ENCODE peak calls at places on chromosomes 13 and 19, in five cellular contexts. M is cardiac muscle cell, H is heart right ventricle, D is astrocyte of the spinal cord, W is HL-60. J is an unnamed sample.

GRCh38 chr13:105778196-105778595 is 757.3 kb downstream of the EFNB2 start:
- DNase-seq in W (no peak), D (peak), H (no peak), M (no peak), J (no peak)

GRCh38 chr19:49468199-49468598 is 5.8 kb upstream of the FLT3LG start:
- DNase-seq in W (no peak), D (no peak), H (no peak), M (no peak), J (no peak)

GRCh38 chr13:51665456-51665855 is 81.2 kb downstream of the WDFY2 start:
- DNase-seq in W (no peak), D (no peak), H (no peak), M (no peak), J (no peak)

GRCh38 chr13:109146912-109147624 is 517.7 kb downstream of the MYO16 start:
- DNase-seq in M (no peak), H (no peak), W (no peak), D (peak), J (no peak)

GRCh38 chr19:17555929-17556813 is 722 bp downstream of the COLGALT1 start:
- DNase-seq in W (peak), H (peak), D (peak), M (peak), J (no peak)

GRCh38 chr19:5001547-5002131 is 32.7 kb downstream of the KDM4B start:
- DNase-seq in W (peak), M (no peak), D (peak), H (no peak), J (no peak)

GRCh38 chr19:15299568-15300409 is 32.5 kb downstream of the BRD4 start:
- DNase-seq in M (no peak), H (no peak), W (no peak), D (peak), J (no peak)

GRCh38 chr13:74732736-74733135 is 598.5 kb upstream of the KLF12 start:
- DNase-seq in W (no peak), H (no peak), D (no peak), M (no peak), J (no peak)

GRCh38 chr13:93534181-93534700 is 307.6 kb downstream of the GPC6 start:
- DNase-seq in H (no peak), W (no peak), M (no peak), D (no peak), J (no peak)

GRCh38 chr19:47351545-47351944 is 2.4 kb downstream of the DHX34 start:
- DNase-seq in D (peak), W (no peak), M (peak), H (no peak), J (no peak)

GRCh38 chr13:99496322-99497142 is 4.7 kb upstream of the TM9SF2 start:
- DNase-seq in H (peak), W (peak), M (no peak), D (no peak), J (peak)

GRCh38 chr13:113192902-113193301 is 15.6 kb downstream of the PCID2 start:
- DNase-seq in M (no peak), H (no peak), D (peak), W (no peak), J (no peak)

GRCh38 chr19:20858218-20858617 is 64.8 kb upstream of the ZNF85 start:
- DNase-seq in M (no peak), W (no peak), H (no peak), D (no peak), J (no peak)

GRCh38 chr19:11699931-11700794 is 38.6 kb downstream of the ZNF823 start:
- DNase-seq in H (no peak), D (peak), W (peak), M (peak), J (no peak)

GRCh38 chr19:53182202-53182601 is 11.0 kb downstream of the ZNF665 start:
- DNase-seq in M (no peak), H (no peak), D (peak), W (no peak), J (no peak)

GRCh38 chr19:52896431-52897148 is 845 bp downstream of the ZNF320 start:
- DNase-seq in D (peak), H (peak), M (peak), W (no peak), J (no peak)

GRCh38 chr13:99078014-99078771 is 100.3 kb upstream of the DOCK9 start:
- DNase-seq in M (no peak), D (no peak), H (no peak), W (no peak), J (no peak)

GRCh38 chr19:16405091-16405490 is 66.7 kb downstream of the EPS15L1 start:
- DNase-seq in W (no peak), H (no peak), D (no peak), M (no peak), J (no peak)

GRCh38 chr19:46984077-46985010 is 35.3 kb upstream of the NPAS1 start:
- DNase-seq in D (no peak), W (no peak), H (no peak), M (peak), J (no peak)

GRCh38 chr13:20528451-20528850 is 2.8 kb upstream of the CRYL1 start:
- DNase-seq in W (peak), H (no peak), M (no peak), D (no peak), J (no peak)

GRCh38 chr13:39036212-39036611 is 1.7 kb downstream of the PROSER1 start:
- DNase-seq in D (peak), W (peak), M (peak), H (no peak), J (no peak)

GRCh38 chr13:97986841-97987240 is 33.4 kb downstream of the IPO5 start:
- DNase-seq in D (no peak), M (no peak), H (no peak), W (peak), J (peak)

GRCh38 chr19:34474233-34474989 is 7.1 kb upstream of the WTIP start:
- DNase-seq in W (no peak), M (no peak), D (no peak), H (no peak), J (no peak)

GRCh38 chr19:1629256-1629808 is 23.1 kb downstream of the TCF3 start:
- DNase-seq in M (no peak), D (no peak), W (no peak), H (no peak), J (no peak)

GRCh38 chr19:39263912-39264305 is 4.3 kb upstream of the IFNL2 start:
- DNase-seq in W (no peak), M (no peak), H (no peak), D (no peak), J (no peak)

GRCh38 chr19:48656840-48657474 is 11.0 kb upstream of the CA11 start:
- DNase-seq in M (no peak), D (peak), W (no peak), H (no peak), J (no peak)

GRCh38 chr19:51448011-51448744 is 10.1 kb downstream of the SIGLEC8 start:
- DNase-seq in W (no peak), H (no peak), D (no peak), M (no peak), J (no peak)

GRCh38 chr19:40165362-40165937 is 25.8 kb upstream of the MAP3K10 start:
- DNase-seq in D (peak), H (peak), W (peak), M (peak), J (no peak)

GRCh38 chr19:40271706-40272105 is 13.4 kb downstream of the AKT2 start:
- DNase-seq in D (no peak), W (no peak), H (no peak), M (no peak), J (no peak)

GRCh38 chr19:41709951-41710645 is 1.7 kb downstream of the CEACAM5 start:
- DNase-seq in M (no peak), H (no peak), W (no peak), D (no peak), J (no peak)

GRCh38 chr19:41711376-41712261 is 3.2 kb downstream of the CEACAM5 start:
- DNase-seq in M (no peak), W (no peak), H (no peak), D (no peak), J (no peak)

GRCh38 chr19:41720103-41720502 is 11.7 kb downstream of the CEACAM5 start:
- DNase-seq in H (no peak), D (no peak), W (no peak), M (no peak), J (no peak)

GRCh38 chr19:41718761-41719160 is 10.3 kb downstream of the CEACAM5 start:
- DNase-seq in H (no peak), M (no peak), W (no peak), D (no peak), J (no peak)

DNA sequence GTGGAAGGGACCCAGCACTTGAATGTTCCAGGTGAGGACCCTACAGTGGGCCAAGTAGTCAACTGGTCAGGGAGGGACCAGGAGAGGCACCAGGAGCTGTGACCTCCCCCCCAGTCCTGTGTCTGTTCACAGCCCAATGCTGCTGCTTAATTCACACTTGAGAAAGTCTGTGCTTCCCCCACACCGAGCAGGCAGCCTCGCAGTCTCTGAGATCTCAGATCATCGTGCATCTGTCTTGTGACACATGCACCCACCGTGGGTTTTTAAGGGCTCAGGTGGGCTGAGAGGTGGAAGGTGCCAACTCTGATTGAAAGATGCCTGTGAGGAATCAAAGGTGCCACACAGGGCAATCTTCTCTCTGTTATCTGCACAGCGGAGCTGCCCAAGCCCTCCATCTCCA is 6.2 kb downstream of the CEACAM5 start:
- DNase-seq in D (no peak), W (no peak), H (no peak), M (no peak), J (no peak)
- TF ChIP-seq CTCF in D (no peak), W (no peak), H (no peak), M (no peak), J (no peak)

GRCh38 chr13:33610471-33611015 is 207.4 kb upstream of the RFC3 start:
- DNase-seq in W (no peak), D (peak), H (peak), M (no peak), J (no peak)
- H3K4me3 ChIP-seq in W (no peak), D (peak), H (peak), M (no peak), J (no peak)

GRCh38 chr19:23437901-23438300 is 42.6 kb upstream of the ZNF91 start:
- DNase-seq in D (no peak), W (no peak), M (no peak), H (no peak), J (no peak)

GRCh38 chr19:23436944-23437343 is 41.7 kb upstream of the ZNF91 start:
- DNase-seq in M (no peak), W (no peak), D (no peak), H (no peak), J (no peak)

GRCh38 chr19:23440207-23440606 is 44.9 kb upstream of the ZNF91 start:
- DNase-seq in D (no peak), W (no peak), M (no peak), H (no peak), J (no peak)

GRCh38 chr19:23440791-23441190 is 45.5 kb upstream of the ZNF91 start:
- DNase-seq in M (no peak), D (no peak), H (no peak), W (no peak), J (no peak)

DNA sequence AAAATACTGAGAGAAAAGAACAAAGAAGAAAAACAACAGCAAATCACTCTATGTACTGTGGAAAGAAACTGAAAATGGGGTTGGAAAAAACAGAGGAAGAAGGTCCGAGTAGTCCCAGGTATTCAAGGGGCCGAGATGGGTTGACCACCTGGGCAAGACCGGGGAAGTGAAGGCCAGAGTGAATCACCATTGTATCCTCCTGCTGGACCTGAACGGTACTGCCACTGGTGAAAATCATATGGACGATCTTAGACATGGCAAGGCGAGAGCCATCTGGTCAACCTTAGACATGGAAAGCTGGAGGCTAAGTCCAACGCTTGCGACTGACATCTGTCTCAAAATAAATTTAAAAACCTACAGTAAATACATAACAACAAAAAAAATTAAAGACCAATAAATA is 44.4 kb upstream of the ZNF91 start:
- DNase-seq in W (no peak), H (no peak), D (no peak), M (no peak), J (no peak)
- TF ChIP-seq CTCF in W (no peak), H (no peak), D (peak), M (no peak), J (peak)

GRCh38 chr19:30718728-30719127 is 346.5 kb downstream of the ZNF536 start:
- DNase-seq in D (no peak), M (no peak), W (no peak), H (peak), J (no peak)
- H3K4me3 ChIP-seq in D (no peak), M (no peak), W (no peak), H (peak), J (no peak)

GRCh38 chr19:58056261-58056660 is 2.8 kb upstream of the ZNF135 start:
- DNase-seq in W (no peak), M (no peak), H (no peak), D (no peak), J (no peak)
- TF ChIP-seq CTCF in W (no peak), M (no peak), H (no peak), D (no peak), J (no peak)

J was measured in GM12864.